ENCODE peak calls at places on chromosome 4, in ten cellular contexts. V is caudate nucleus; Z is Caki2; Q is stimulated activated CD4-positive, alpha-beta T cell treated with anti-CD3 and anti-CD28 coated beads, Interleukin-15, amount 100 ng/mL, for 1 hour; C is coronary artery; D is lower leg skin; F is astrocyte of the cerebellum; M is T-cell; I is GM13976; H is cerebellar cortex. T is an unnamed sample.

GRCh38 chr4:89797117-89797516 is 39.8 kb downstream of the SNCA start:
- DNase-seq in V (no peak), Q (no peak), C (no peak), M (no peak), H (no peak), D (no peak), I (no peak), F (peak; percentile 63), Z (no peak), T (no peak)

GRCh38 chr4:1378559-1379231 is 27.5 kb downstream of the NKX1-1 start:
- DNase-seq in F (no peak), V (no peak), I (no peak), C (no peak), H (no peak), D (peak; percentile 81), M (no peak), Q (no peak), Z (no peak), T (peak; percentile 26)

GRCh38 chr4:165662341-165662740 is 210.7 kb upstream of the TLL1 start:
- DNase-seq in I (no peak), F (peak; percentile 22), Q (no peak), C (no peak), H (no peak), M (no peak), Z (no peak), D (no peak), V (no peak), T (no peak)

GRCh38 chr4:25358515-25359275 is 18.4 kb upstream of the ANAPC4 start:
- DNase-seq in M (no peak), D (no peak), V (no peak), C (no peak), H (no peak), Q (no peak), Z (no peak), F (no peak), I (no peak), T (no peak)

GRCh38 chr4:14434916-14435315 is 567.4 kb upstream of the CPEB2 start:
- DNase-seq in C (no peak), I (no peak), V (no peak), D (no peak), H (no peak), F (no peak), Q (no peak), Z (no peak), M (no peak), T (no peak)

GRCh38 chr4:74158561-74159396 is 861 bp downstream of the MTHFD2L start:
- DNase-seq in F (no peak), C (no peak), H (peak; percentile 56), V (no peak), Q (no peak), M (no peak), I (no peak), D (no peak), Z (peak; percentile 18), T (no peak)

GRCh38 chr4:61427818-61428495 is 227.8 kb downstream of the ADGRL3 start:
- DNase-seq in F (peak; percentile 40), C (no peak), H (no peak), V (no peak), D (no peak), M (no peak), I (no peak), Z (no peak), Q (no peak), T (no peak)

GRCh38 chr4:189547537-189547936 is 393.1 kb upstream of the FRG1 start:
- DNase-seq in C (no peak), Q (no peak), M (no peak), Z (no peak), H (no peak), D (no peak), F (no peak), V (no peak), I (no peak), T (no peak)

GRCh38 chr4:56272946-56273728 is 114.2 kb downstream of the AASDH start:
- DNase-seq in C (no peak), H (no peak), M (no peak), F (no peak), I (no peak), Z (no peak), V (no peak), Q (no peak), D (no peak), T (no peak)

GRCh38 chr4:96305030-96305429 is 465.1 kb downstream of the PDHA2 start:
- DNase-seq in H (no peak), I (no peak), Z (no peak), V (no peak), Q (no peak), D (no peak), C (no peak), F (no peak), M (no peak), T (peak; percentile 58)

GRCh38 chr4:47490550-47490949 is 5.5 kb downstream of the ATP10D start:
- DNase-seq in I (no peak), H (peak; percentile 16), Z (no peak), D (no peak), F (no peak), M (no peak), C (no peak), V (no peak), Q (no peak), T (peak; percentile 47)

GRCh38 chr4:140659935-140660710 is 91.4 kb upstream of the UCP1 start:
- DNase-seq in M (no peak), I (no peak), V (no peak), Z (no peak), H (no peak), Q (no peak), F (no peak), C (no peak), D (no peak), T (no peak)

GRCh38 chr4:48909697-48910096 is 3.1 kb upstream of the OCIAD2 start:
- DNase-seq in C (no peak), M (no peak), F (peak; percentile 96), V (no peak), Q (peak; percentile 7), D (no peak), I (no peak), H (no peak), Z (peak; percentile 96), T (peak; percentile 15)

GRCh38 chr4:137543198-137543597 is 10.9 kb upstream of the PCDH18 start:
- DNase-seq in Z (no peak), D (no peak), M (no peak), Q (no peak), I (no peak), F (no peak), C (no peak), V (no peak), H (no peak), T (no peak)

GRCh38 chr4:10354746-10355145 is 102.5 kb downstream of the ZNF518B start:
- DNase-seq in I (no peak), Q (no peak), Z (no peak), M (no peak), C (no peak), V (no peak), H (no peak), D (no peak), F (no peak), T (no peak)

GRCh38 chr4:166279261-166279660 is 406.2 kb downstream of the TLL1 start:
- DNase-seq in I (no peak), M (no peak), F (no peak), Z (no peak), H (no peak), Q (no peak), V (no peak), D (no peak), C (no peak), T (no peak)

GRCh38 chr4:21656832-21657231 is 291.7 kb downstream of the KCNIP4 start:
- DNase-seq in F (peak; percentile 5), V (no peak), M (no peak), D (no peak), C (no peak), I (no peak), Q (no peak), H (no peak), Z (peak; percentile 47), T (no peak)

GRCh38 chr4:113905301-113905700 is 74.1 kb downstream of the ARSJ start:
- DNase-seq in H (no peak), Z (no peak), Q (no peak), F (no peak), C (no peak), V (no peak), I (no peak), D (no peak), M (no peak), T (no peak)

GRCh38 chr4:73417973-73418372 is 13.9 kb downstream of the ALB start:
- DNase-seq in Q (no peak), D (no peak), I (no peak), H (no peak), F (peak; percentile 12), Z (peak; percentile 6), V (no peak), M (no peak), C (no peak), T (no peak)

GRCh38 chr4:148061139-148061476 is 329.2 kb downstream of the ARHGAP10 start:
- DNase-seq in M (no peak), Z (no peak), V (no peak), H (no peak), D (no peak), Q (no peak), F (no peak), I (no peak), C (no peak), T (no peak)

GRCh38 chr4:78552398-78553396 is 1.1 kb downstream of the ANXA3 start:
- DNase-seq in C (no peak), Z (peak; percentile 79), H (no peak), Q (no peak), V (no peak), M (no peak), I (no peak), F (no peak), D (no peak), T (peak; percentile 93)

GRCh38 chr4:82643994-82644730 is 82.4 kb upstream of the TMEM150C start:
- DNase-seq in F (peak; percentile 85), Z (peak; percentile 71), V (no peak), I (no peak), M (no peak), C (no peak), D (no peak), Q (no peak), H (no peak), T (no peak)

GRCh38 chr4:181150173-181150572 is 1093.0 kb upstream of the TENM3 start:
- DNase-seq in C (no peak), Z (peak; percentile 38), D (no peak), I (no peak), M (no peak), F (peak; percentile 13), Q (no peak), H (peak; percentile 11), V (no peak), T (no peak)

GRCh38 chr4:8414377-8414776 is 26.1 kb downstream of the ACOX3 start:
- DNase-seq in I (no peak), Q (no peak), M (no peak), D (no peak), F (no peak), H (no peak), C (no peak), Z (no peak), V (no peak), T (no peak)

GRCh38 chr4:2478220-2478619 is 9.3 kb downstream of the RNF4 start:
- DNase-seq in D (no peak), Q (no peak), M (no peak), I (no peak), Z (no peak), F (no peak), C (no peak), H (no peak), V (no peak), T (no peak)

GRCh38 chr4:38565271-38566199 is 98.5 kb upstream of the KLF3 start:
- DNase-seq in I (no peak), H (no peak), F (peak; percentile 55), D (no peak), Q (no peak), V (no peak), M (no peak), C (no peak), Z (no peak), T (no peak)

GRCh38 chr4:120771907-120772306 is 150.6 kb downstream of the PRDM5 start:
- DNase-seq in H (no peak), F (no peak), M (no peak), V (no peak), C (no peak), D (no peak), I (no peak), Q (no peak), Z (no peak), T (no peak)

GRCh38 chr4:139184129-139184528 is 7.1 kb upstream of the ELF2 start:
- DNase-seq in D (no peak), M (no peak), Q (no peak), F (no peak), H (peak; percentile 28), C (no peak), Z (no peak), I (peak; percentile 39), V (no peak), T (no peak)